ENCODE peak calls at places on chromosome 5, in nine cellular contexts. One of them, this sample, is unnamed.

GRCh38 chr5:137629646-137630045 is 106.2 kb downstream of the KLHL3 start:
- DNase-seq in NB4: peak
- DNase-seq in HuH-7: peak
- DNase-seq in MM.1S: peak
- DNase-seq in stimulated activated CD8-positive, alpha-beta memory T cell treated with anti-CD3 and anti-CD28 coated beads, Interleukin-12 subunit alpha, Interleukin-12 subunit beta, amount 100 ng/mL, for 1 hour: no peak
- DNase-seq in GM10248: peak
- DNase-seq in CD8-positive, alpha-beta T cell: peak
- DNase-seq in HFF-Myc: no peak
- DNase-seq in neuronal stem cell: peak
- DNase-seq in this sample: peak

GRCh38 chr5:176529824-176530195 is 7.4 kb downstream of the RNF44 start:
- DNase-seq in neuronal stem cell: no peak
- DNase-seq in HFF-Myc: no peak
- DNase-seq in NB4: no peak
- DNase-seq in HuH-7: no peak
- DNase-seq in GM10248: peak
- DNase-seq in MM.1S: no peak
- DNase-seq in stimulated activated CD8-positive, alpha-beta memory T cell treated with anti-CD3 and anti-CD28 coated beads, Interleukin-12 subunit alpha, Interleukin-12 subunit beta, amount 100 ng/mL, for 1 hour: no peak
- DNase-seq in CD8-positive, alpha-beta T cell: peak
- DNase-seq in this sample: peak

GRCh38 chr5:68074633-68075032 is 140.9 kb upstream of the PIK3R1 start:
- DNase-seq in HuH-7: no peak
- DNase-seq in CD8-positive, alpha-beta T cell: no peak
- DNase-seq in MM.1S: no peak
- DNase-seq in HFF-Myc: no peak
- DNase-seq in neuronal stem cell: no peak
- DNase-seq in stimulated activated CD8-positive, alpha-beta memory T cell treated with anti-CD3 and anti-CD28 coated beads, Interleukin-12 subunit alpha, Interleukin-12 subunit beta, amount 100 ng/mL, for 1 hour: no peak
- DNase-seq in GM10248: no peak
- DNase-seq in NB4: no peak
- DNase-seq in this sample: no peak

GRCh38 chr5:55187370-55187769 is 14.4 kb upstream of the CDC20B start:
- DNase-seq in neuronal stem cell: no peak
- DNase-seq in stimulated activated CD8-positive, alpha-beta memory T cell treated with anti-CD3 and anti-CD28 coated beads, Interleukin-12 subunit alpha, Interleukin-12 subunit beta, amount 100 ng/mL, for 1 hour: no peak
- DNase-seq in CD8-positive, alpha-beta T cell: no peak
- DNase-seq in MM.1S: peak
- DNase-seq in HuH-7: peak
- DNase-seq in HFF-Myc: no peak
- DNase-seq in NB4: peak
- DNase-seq in GM10248: no peak
- DNase-seq in this sample: no peak

GRCh38 chr5:24065786-24066185 is 558.4 kb downstream of the PRDM9 start:
- DNase-seq in NB4: no peak
- DNase-seq in MM.1S: no peak
- DNase-seq in GM10248: no peak
- DNase-seq in HFF-Myc: no peak
- DNase-seq in CD8-positive, alpha-beta T cell: no peak
- DNase-seq in stimulated activated CD8-positive, alpha-beta memory T cell treated with anti-CD3 and anti-CD28 coated beads, Interleukin-12 subunit alpha, Interleukin-12 subunit beta, amount 100 ng/mL, for 1 hour: no peak
- DNase-seq in neuronal stem cell: no peak
- DNase-seq in HuH-7: no peak
- DNase-seq in this sample: no peak

GRCh38 chr5:8908055-8908683 is 637.7 kb downstream of the SEMA5A start:
- DNase-seq in NB4: peak
- DNase-seq in stimulated activated CD8-positive, alpha-beta memory T cell treated with anti-CD3 and anti-CD28 coated beads, Interleukin-12 subunit alpha, Interleukin-12 subunit beta, amount 100 ng/mL, for 1 hour: no peak
- DNase-seq in neuronal stem cell: peak
- DNase-seq in HFF-Myc: peak
- DNase-seq in CD8-positive, alpha-beta T cell: no peak
- DNase-seq in HuH-7: peak
- DNase-seq in GM10248: peak
- DNase-seq in MM.1S: peak
- DNase-seq in this sample: no peak

GRCh38 chr5:56112526-56113121 is 117.9 kb upstream of the IL6ST start:
- DNase-seq in NB4: peak
- DNase-seq in stimulated activated CD8-positive, alpha-beta memory T cell treated with anti-CD3 and anti-CD28 coated beads, Interleukin-12 subunit alpha, Interleukin-12 subunit beta, amount 100 ng/mL, for 1 hour: no peak
- DNase-seq in HuH-7: no peak
- DNase-seq in GM10248: no peak
- DNase-seq in CD8-positive, alpha-beta T cell: no peak
- DNase-seq in HFF-Myc: no peak
- DNase-seq in neuronal stem cell: no peak
- DNase-seq in MM.1S: no peak
- DNase-seq in this sample: no peak

GRCh38 chr5:172983542-172984243 is at the start of gene ATP6V0E1:
- DNase-seq in neuronal stem cell: peak
- DNase-seq in HuH-7: peak
- DNase-seq in CD8-positive, alpha-beta T cell: peak
- DNase-seq in NB4: peak
- DNase-seq in stimulated activated CD8-positive, alpha-beta memory T cell treated with anti-CD3 and anti-CD28 coated beads, Interleukin-12 subunit alpha, Interleukin-12 subunit beta, amount 100 ng/mL, for 1 hour: peak
- DNase-seq in GM10248: peak
- DNase-seq in MM.1S: peak
- DNase-seq in HFF-Myc: peak
- DNase-seq in this sample: peak

GRCh38 chr5:9198399-9198798 is 347.5 kb downstream of the SEMA5A start:
- DNase-seq in NB4: no peak
- DNase-seq in GM10248: no peak
- DNase-seq in MM.1S: no peak
- DNase-seq in stimulated activated CD8-positive, alpha-beta memory T cell treated with anti-CD3 and anti-CD28 coated beads, Interleukin-12 subunit alpha, Interleukin-12 subunit beta, amount 100 ng/mL, for 1 hour: no peak
- DNase-seq in CD8-positive, alpha-beta T cell: no peak
- DNase-seq in neuronal stem cell: no peak
- DNase-seq in HuH-7: no peak
- DNase-seq in HFF-Myc: no peak
- DNase-seq in this sample: no peak

GRCh38 chr5:141681695-141682641 is at the start of gene ARAP3:
- DNase-seq in neuronal stem cell: peak
- DNase-seq in stimulated activated CD8-positive, alpha-beta memory T cell treated with anti-CD3 and anti-CD28 coated beads, Interleukin-12 subunit alpha, Interleukin-12 subunit beta, amount 100 ng/mL, for 1 hour: no peak
- DNase-seq in NB4: peak
- DNase-seq in CD8-positive, alpha-beta T cell: peak
- DNase-seq in MM.1S: no peak
- DNase-seq in HuH-7: peak
- DNase-seq in GM10248: no peak
- DNase-seq in HFF-Myc: no peak
- DNase-seq in this sample: peak

GRCh38 chr5:128539038-128539429 is 989 bp upstream of the FBN2 start:
- DNase-seq in GM10248: peak
- DNase-seq in stimulated activated CD8-positive, alpha-beta memory T cell treated with anti-CD3 and anti-CD28 coated beads, Interleukin-12 subunit alpha, Interleukin-12 subunit beta, amount 100 ng/mL, for 1 hour: no peak
- DNase-seq in neuronal stem cell: no peak
- DNase-seq in CD8-positive, alpha-beta T cell: no peak
- DNase-seq in HuH-7: no peak
- DNase-seq in HFF-Myc: no peak
- DNase-seq in MM.1S: peak
- DNase-seq in NB4: peak
- DNase-seq in this sample: no peak

GRCh38 chr5:88377240-88377639 is 108.6 kb upstream of the TMEM161B start:
- DNase-seq in stimulated activated CD8-positive, alpha-beta memory T cell treated with anti-CD3 and anti-CD28 coated beads, Interleukin-12 subunit alpha, Interleukin-12 subunit beta, amount 100 ng/mL, for 1 hour: no peak
- DNase-seq in GM10248: no peak
- DNase-seq in CD8-positive, alpha-beta T cell: no peak
- DNase-seq in NB4: no peak
- DNase-seq in HFF-Myc: no peak
- DNase-seq in neuronal stem cell: no peak
- DNase-seq in HuH-7: no peak
- DNase-seq in MM.1S: no peak
- DNase-seq in this sample: no peak

GRCh38 chr5:107930092-107930491 is 259.4 kb upstream of the EFNA5 start:
- DNase-seq in HFF-Myc: no peak
- DNase-seq in NB4: no peak
- DNase-seq in CD8-positive, alpha-beta T cell: no peak
- DNase-seq in MM.1S: no peak
- DNase-seq in HuH-7: no peak
- DNase-seq in GM10248: no peak
- DNase-seq in stimulated activated CD8-positive, alpha-beta memory T cell treated with anti-CD3 and anti-CD28 coated beads, Interleukin-12 subunit alpha, Interleukin-12 subunit beta, amount 100 ng/mL, for 1 hour: no peak
- DNase-seq in neuronal stem cell: no peak
- DNase-seq in this sample: no peak

GRCh38 chr5:159049844-159050318 is 49.8 kb downstream of the EBF1 start:
- DNase-seq in MM.1S: no peak
- DNase-seq in CD8-positive, alpha-beta T cell: no peak
- DNase-seq in stimulated activated CD8-positive, alpha-beta memory T cell treated with anti-CD3 and anti-CD28 coated beads, Interleukin-12 subunit alpha, Interleukin-12 subunit beta, amount 100 ng/mL, for 1 hour: no peak
- DNase-seq in GM10248: no peak
- DNase-seq in HFF-Myc: no peak
- DNase-seq in neuronal stem cell: no peak
- DNase-seq in HuH-7: no peak
- DNase-seq in NB4: peak
- DNase-seq in this sample: no peak

GRCh38 chr5:170112876-170113516 is 7.3 kb downstream of the FOXI1 start:
- DNase-seq in neuronal stem cell: no peak
- DNase-seq in CD8-positive, alpha-beta T cell: no peak
- DNase-seq in MM.1S: no peak
- DNase-seq in GM10248: no peak
- DNase-seq in NB4: peak
- DNase-seq in HuH-7: no peak
- DNase-seq in HFF-Myc: no peak
- DNase-seq in stimulated activated CD8-positive, alpha-beta memory T cell treated with anti-CD3 and anti-CD28 coated beads, Interleukin-12 subunit alpha, Interleukin-12 subunit beta, amount 100 ng/mL, for 1 hour: no peak
- DNase-seq in this sample: no peak

GRCh38 chr5:34487202-34487879 is 168.8 kb upstream of the RAI14 start:
- DNase-seq in stimulated activated CD8-positive, alpha-beta memory T cell treated with anti-CD3 and anti-CD28 coated beads, Interleukin-12 subunit alpha, Interleukin-12 subunit beta, amount 100 ng/mL, for 1 hour: no peak
- DNase-seq in neuronal stem cell: no peak
- DNase-seq in CD8-positive, alpha-beta T cell: no peak
- DNase-seq in GM10248: no peak
- DNase-seq in HuH-7: peak
- DNase-seq in HFF-Myc: no peak
- DNase-seq in MM.1S: no peak
- DNase-seq in NB4: no peak
- DNase-seq in this sample: no peak

GRCh38 chr5:50301756-50302155 is 139.3 kb downstream of the EMB start:
- DNase-seq in HFF-Myc: no peak
- DNase-seq in neuronal stem cell: no peak
- DNase-seq in NB4: no peak
- DNase-seq in stimulated activated CD8-positive, alpha-beta memory T cell treated with anti-CD3 and anti-CD28 coated beads, Interleukin-12 subunit alpha, Interleukin-12 subunit beta, amount 100 ng/mL, for 1 hour: no peak
- DNase-seq in GM10248: no peak
- DNase-seq in CD8-positive, alpha-beta T cell: no peak
- DNase-seq in HuH-7: no peak
- DNase-seq in MM.1S: no peak
- DNase-seq in this sample: no peak

GRCh38 chr5:92906798-92907380 is 674.1 kb downstream of the NR2F1-AS1 start:
- DNase-seq in HuH-7: no peak
- DNase-seq in CD8-positive, alpha-beta T cell: no peak
- DNase-seq in stimulated activated CD8-positive, alpha-beta memory T cell treated with anti-CD3 and anti-CD28 coated beads, Interleukin-12 subunit alpha, Interleukin-12 subunit beta, amount 100 ng/mL, for 1 hour: no peak
- DNase-seq in neuronal stem cell: no peak
- DNase-seq in HFF-Myc: no peak
- DNase-seq in GM10248: no peak
- DNase-seq in NB4: no peak
- DNase-seq in MM.1S: no peak
- DNase-seq in this sample: no peak

GRCh38 chr5:35458824-35459207 is 158.8 kb upstream of the SPEF2 start:
- DNase-seq in NB4: no peak
- DNase-seq in GM10248: no peak
- DNase-seq in stimulated activated CD8-positive, alpha-beta memory T cell treated with anti-CD3 and anti-CD28 coated beads, Interleukin-12 subunit alpha, Interleukin-12 subunit beta, amount 100 ng/mL, for 1 hour: no peak
- DNase-seq in neuronal stem cell: no peak
- DNase-seq in HuH-7: no peak
- DNase-seq in MM.1S: no peak
- DNase-seq in CD8-positive, alpha-beta T cell: no peak
- DNase-seq in HFF-Myc: no peak
- DNase-seq in this sample: no peak

GRCh38 chr5:174724484-174725260 is at the start of gene MSX2:
- DNase-seq in neuronal stem cell: peak
- DNase-seq in HFF-Myc: peak
- DNase-seq in HuH-7: no peak
- DNase-seq in GM10248: no peak
- DNase-seq in stimulated activated CD8-positive, alpha-beta memory T cell treated with anti-CD3 and anti-CD28 coated beads, Interleukin-12 subunit alpha, Interleukin-12 subunit beta, amount 100 ng/mL, for 1 hour: no peak
- DNase-seq in MM.1S: no peak
- DNase-seq in CD8-positive, alpha-beta T cell: no peak
- DNase-seq in NB4: no peak
- DNase-seq in this sample: no peak

GRCh38 chr5:1008451-1009358 is at the start of gene NKD2:
- DNase-seq in neuronal stem cell: peak
- DNase-seq in stimulated activated CD8-positive, alpha-beta memory T cell treated with anti-CD3 and anti-CD28 coated beads, Interleukin-12 subunit alpha, Interleukin-12 subunit beta, amount 100 ng/mL, for 1 hour: no peak
- DNase-seq in HFF-Myc: no peak
- DNase-seq in GM10248: peak
- DNase-seq in HuH-7: peak
- DNase-seq in NB4: peak
- DNase-seq in CD8-positive, alpha-beta T cell: peak
- DNase-seq in MM.1S: peak
- DNase-seq in this sample: no peak

GRCh38 chr5:59592101-59592500 is 301.4 kb downstream of the PDE4D start:
- DNase-seq in neuronal stem cell: no peak
- DNase-seq in HuH-7: no peak
- DNase-seq in stimulated activated CD8-positive, alpha-beta memory T cell treated with anti-CD3 and anti-CD28 coated beads, Interleukin-12 subunit alpha, Interleukin-12 subunit beta, amount 100 ng/mL, for 1 hour: no peak
- DNase-seq in CD8-positive, alpha-beta T cell: no peak
- DNase-seq in GM10248: no peak
- DNase-seq in HFF-Myc: no peak
- DNase-seq in NB4: no peak
- DNase-seq in MM.1S: peak
- DNase-seq in this sample: no peak

GRCh38 chr5:96262105-96262504 is 170.9 kb downstream of the PCSK1 start:
- DNase-seq in NB4: no peak
- DNase-seq in HFF-Myc: no peak
- DNase-seq in CD8-positive, alpha-beta T cell: no peak
- DNase-seq in stimulated activated CD8-positive, alpha-beta memory T cell treated with anti-CD3 and anti-CD28 coated beads, Interleukin-12 subunit alpha, Interleukin-12 subunit beta, amount 100 ng/mL, for 1 hour: no peak
- DNase-seq in neuronal stem cell: no peak
- DNase-seq in GM10248: no peak
- DNase-seq in HuH-7: no peak
- DNase-seq in MM.1S: no peak
- DNase-seq in this sample: no peak

This sample was measured in effector CD4-positive, alpha-beta T cell.